ENCODE peak calls at places on chromosomes 12 and 14, in five cellular contexts. M is CD4-positive, CD25-positive, alpha-beta regulatory T cell; I is lung; L is right lobe of liver; X is body of pancreas. G is an unnamed sample.

GRCh38 chr12:41188058-41188840 is at the start of gene PDZRN4:
- DNase-seq in X (no peak), M (no peak), L (no peak), I (no peak), G (peak)

GRCh38 chr14:80924365-80925103 is 17.0 kb downstream of the CEP128 start:
- DNase-seq in M (no peak), L (no peak), I (no peak), X (no peak), G (no peak)

GRCh38 chr14:50260511-50260910 is 29.1 kb upstream of the SOS2 start:
- DNase-seq in X (no peak), L (no peak), M (peak), I (no peak), G (peak)

GRCh38 chr12:108019862-108020261 is 109.2 kb upstream of the WSCD2 start:
- DNase-seq in L (no peak), M (no peak), X (no peak), I (no peak), G (no peak)

GRCh38 chr12:38669530-38669929 is 235.9 kb downstream of the CPNE8 start:
- DNase-seq in I (no peak), X (no peak), L (no peak), M (no peak), G (no peak)

GRCh38 chr12:23921099-23921846 is 28.2 kb downstream of the SOX5 start:
- DNase-seq in I (no peak), X (no peak), M (no peak), L (no peak), G (no peak)

GRCh38 chr12:60162988-60163720 is 567.3 kb downstream of the SLC16A7 start:
- DNase-seq in M (no peak), X (no peak), I (no peak), L (no peak), G (no peak)

GRCh38 chr12:95988506-95989275 is 7.5 kb downstream of the HAL start:
- DNase-seq in L (no peak), X (no peak), M (no peak), I (no peak), G (no peak)

GRCh38 chr14:59627011-59627520 is 50.5 kb upstream of the CCDC175 start:
- DNase-seq in M (no peak), L (no peak), I (no peak), X (no peak), G (no peak)

GRCh38 chr14:55915464-55915863 is 202.7 kb upstream of the PELI2 start:
- DNase-seq in X (no peak), M (no peak), I (no peak), L (no peak), G (no peak)

GRCh38 chr14:95609398-95609990 is 74.6 kb downstream of the GLRX5 start:
- DNase-seq in L (no peak), I (no peak), M (peak), X (peak), G (peak)

GRCh38 chr12:29200586-29200985 is 51.5 kb downstream of the FAR2 start:
- DNase-seq in I (no peak), L (no peak), X (no peak), M (no peak), G (no peak)

GRCh38 chr14:99183311-99183710 is 88.7 kb downstream of the BCL11B start:
- DNase-seq in L (no peak), X (no peak), I (no peak), M (no peak), G (no peak)

GRCh38 chr14:59208224-59208814 is 19.9 kb downstream of the DAAM1 start:
- DNase-seq in L (no peak), X (no peak), M (no peak), I (no peak), G (no peak)

GRCh38 chr12:10584415-10584814 is 29.0 kb downstream of the MAGOHB start:
- DNase-seq in M (no peak), X (no peak), L (no peak), I (no peak), G (no peak)

GRCh38 chr14:36161781-36162180 is 14.7 kb downstream of the PTCSC3 start:
- DNase-seq in I (no peak), L (no peak), X (no peak), M (no peak), G (no peak)

GRCh38 chr14:88296343-88296742 is 26.7 kb downstream of the KCNK10 start:
- DNase-seq in M (no peak), X (no peak), I (no peak), L (no peak), G (no peak)

GRCh38 chr14:105617201-105617777 is 90.9 kb downstream of the TMEM121 start:
- DNase-seq in X (no peak), M (no peak), L (no peak), I (no peak), G (no peak)

DNA sequence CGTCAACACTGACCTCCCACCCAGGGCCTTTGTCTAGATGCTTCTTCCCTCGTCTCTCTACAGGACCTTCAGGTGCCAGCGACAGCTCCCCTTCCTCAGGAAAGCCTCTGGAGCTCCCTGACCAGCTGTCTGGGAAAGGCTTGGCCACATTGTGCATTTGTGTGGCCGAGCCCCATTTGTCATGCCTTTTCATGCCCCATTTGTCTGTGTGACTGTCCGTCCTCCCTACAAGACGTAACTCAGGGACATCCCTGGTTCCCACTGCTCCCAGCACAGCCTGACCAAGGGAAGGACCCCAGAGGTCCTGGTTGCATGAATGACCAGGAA is 23.8 kb downstream of the ZFYVE21 start:
- DNase-seq in X (no peak), L (no peak), M (no peak), I (no peak), G (no peak)
- H3K27ac ChIP-seq in X (no peak), L (no peak), M (no peak), I (no peak), G (no peak)

GRCh38 chr12:58576071-58576470 is 344.2 kb downstream of the LRIG3 start:
- DNase-seq in I (no peak), L (no peak), M (no peak), X (no peak), G (no peak)

GRCh38 chr12:58580095-58580494 is 340.2 kb downstream of the LRIG3 start:
- DNase-seq in L (no peak), X (no peak), I (no peak), M (no peak), G (no peak)

GRCh38 chr12:58576965-58577364 is 343.3 kb downstream of the LRIG3 start:
- DNase-seq in I (no peak), M (no peak), X (no peak), L (no peak), G (no peak)

DNA sequence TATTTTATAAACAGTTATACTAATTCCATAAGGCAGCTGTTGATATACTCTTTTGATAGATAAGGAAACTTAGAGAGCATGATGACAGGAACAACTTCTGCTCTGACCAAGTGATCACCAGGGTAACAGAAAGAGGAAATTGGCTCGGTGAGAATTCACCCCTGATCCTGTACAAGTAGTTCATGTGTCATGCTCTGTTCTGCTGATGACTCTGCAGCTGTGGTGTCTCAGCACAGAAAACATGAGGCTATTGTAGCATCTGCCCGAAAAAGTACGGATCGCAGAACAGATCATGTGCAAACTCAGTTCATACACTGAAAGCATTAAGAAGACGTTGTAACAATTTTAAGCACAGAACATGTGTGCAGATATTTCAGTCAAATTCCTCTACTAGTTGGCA is 345.0 kb downstream of the LRIG3 start:
- DNase-seq in L (no peak), X (peak), I (no peak), M (no peak), G (peak)
- H3K4me3 ChIP-seq in L (no peak), X (no peak), I (no peak), M (no peak), G (no peak)

GRCh38 chr14:77088645-77089044 is 9.4 kb upstream of the CIPC start:
- DNase-seq in L (no peak), I (no peak), M (no peak), X (no peak), G (no peak)
- H3K27ac ChIP-seq in L (no peak), I (no peak), M (no peak), X (no peak), G (no peak)

DNA sequence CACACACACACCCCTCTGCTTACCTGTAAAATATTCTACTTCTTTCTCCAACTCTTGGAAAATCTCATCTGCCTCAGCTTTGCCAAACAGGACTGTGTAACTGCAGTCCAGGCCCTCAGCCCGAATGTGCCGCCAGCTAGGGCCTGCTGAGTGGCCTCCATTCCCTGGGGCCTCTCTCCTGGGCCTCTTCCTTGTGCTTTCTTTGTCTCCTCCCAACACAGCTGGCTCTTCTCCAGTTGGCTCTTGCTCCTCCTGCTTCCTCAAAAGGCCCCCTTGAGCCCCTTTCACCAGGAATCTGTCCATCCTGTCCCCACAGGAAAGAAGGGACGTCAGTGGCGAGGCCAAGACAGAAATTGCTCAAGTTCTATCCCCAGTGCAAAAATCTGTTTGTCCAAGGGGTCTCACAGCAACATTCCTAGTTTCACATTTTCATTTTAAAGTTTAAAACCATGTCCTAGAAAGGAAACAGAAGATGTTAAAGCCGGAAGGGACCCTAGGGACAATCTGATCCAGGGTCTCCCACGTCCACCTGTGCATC is 719 bp downstream of the ALKBH2 start:
- DNase-seq in I (no peak), X (no peak), L (no peak), M (no peak), G (no peak)
- H3K4me3 ChIP-seq in I (peak), X (no peak), L (peak), M (peak), G (peak)

GRCh38 chr12:53254816-53255545 is 13.1 kb upstream of the ESPL1 start:
- DNase-seq in I (no peak), M (peak), L (no peak), X (no peak), G (no peak)
- H3K27ac ChIP-seq in I (no peak), M (no peak), L (no peak), X (no peak), G (no peak)

GRCh38 chr14:21269252-21270046 is at the start of gene HNRNPC:
- DNase-seq in L (peak), M (peak), X (peak), I (peak), G (peak)
- H3K4me3 ChIP-seq in L (peak), M (peak), X (peak), I (peak), G (peak)

GRCh38 chr14:69355955-69356321 is 42.2 kb downstream of the ERH start:
- DNase-seq in X (no peak), I (no peak), M (no peak), L (no peak), G (no peak)

GRCh38 chr14:69356903-69357543 is 41.1 kb downstream of the ERH start:
- DNase-seq in L (no peak), M (no peak), X (no peak), I (no peak), G (no peak)

GRCh38 chr14:69353168-69353567 is 44.9 kb downstream of the ERH start:
- DNase-seq in I (no peak), L (no peak), X (no peak), M (no peak), G (no peak)

GRCh38 chr14:69355155-69355954 is 42.7 kb downstream of the ERH start:
- DNase-seq in I (no peak), L (no peak), M (no peak), X (no peak), G (no peak)

DNA sequence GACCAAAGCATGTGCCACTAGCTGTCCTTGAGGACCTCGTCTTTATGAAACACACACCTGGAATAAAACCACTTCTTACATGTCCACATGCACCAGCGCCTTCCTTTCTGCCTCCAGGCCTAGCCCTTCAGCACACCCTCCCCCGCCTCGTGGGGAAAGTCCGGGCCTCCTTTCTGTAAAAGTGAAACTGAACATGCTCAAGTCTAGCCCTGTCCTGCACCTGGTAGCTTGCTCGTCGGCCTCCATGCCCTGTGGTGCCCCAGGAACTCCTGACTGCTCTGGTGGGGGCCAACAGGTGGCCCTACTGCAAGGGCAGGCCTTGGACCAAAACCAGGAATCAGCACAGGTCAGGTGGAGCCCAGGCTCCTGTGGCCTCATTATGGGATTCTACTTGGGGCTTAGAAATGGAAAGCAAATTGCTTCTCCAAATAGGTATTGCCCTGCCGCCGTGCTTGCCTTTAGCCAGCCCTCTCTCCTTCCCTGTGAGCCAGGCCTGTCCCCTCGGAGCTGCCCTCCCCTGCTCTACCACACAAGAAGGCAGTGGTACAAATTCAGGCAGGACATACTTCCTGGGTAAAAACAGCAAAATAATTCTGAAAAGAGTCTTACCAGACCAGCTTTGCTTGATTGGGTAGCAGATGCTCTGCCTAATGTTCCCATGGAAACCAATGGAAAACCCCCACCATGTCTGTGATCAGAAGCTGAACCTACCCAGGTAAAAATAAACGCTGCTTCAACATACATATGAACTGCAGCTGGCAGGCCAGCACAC is 43.5 kb downstream of the ERH start:
- DNase-seq in X (no peak), M (peak), L (no peak), I (no peak), G (no peak)
- H3K27ac ChIP-seq in X (no peak), M (peak), L (no peak), I (no peak), G (no peak)

DNA sequence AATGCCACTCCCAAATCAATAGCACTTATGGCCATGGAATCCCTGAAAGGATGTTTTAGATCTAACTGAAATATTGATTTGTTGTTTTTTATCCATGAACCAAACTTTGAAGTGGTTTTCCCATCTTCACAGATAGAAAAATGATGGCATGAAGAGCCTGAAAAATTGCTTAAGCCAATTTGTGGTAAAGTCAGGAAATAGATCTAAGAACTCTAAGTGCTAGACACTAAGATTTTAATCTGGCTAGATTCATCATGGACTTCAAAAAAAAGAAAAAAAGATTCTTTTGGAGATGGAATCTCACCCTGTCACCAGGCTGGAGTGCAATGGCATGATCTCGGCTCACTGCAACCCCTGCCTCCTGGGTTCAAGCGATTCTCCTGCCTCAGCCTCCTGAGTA is 45.0 kb upstream of the STRN3 start:
- DNase-seq in X (no peak), I (no peak), L (no peak), M (no peak), G (no peak)
- H3K4me3 ChIP-seq in X (no peak), I (no peak), L (no peak), M (no peak), G (no peak)

GRCh38 chr12:46519407-46519806 is 146.8 kb upstream of the SLC38A2 start:
- DNase-seq in I (no peak), L (no peak), X (no peak), M (no peak), G (no peak)
- H3K27ac ChIP-seq in I (peak), L (no peak), X (no peak), M (no peak), G (no peak)

G was measured in adrenal gland.